ENCODE peak calls at places on chromosomes 12 and 14, in five cellular contexts. G, N, T, L and K are unnamed samples.

GRCh38 chr14:63295991-63296630 is 22.6 kb downstream of the GPHB5 start:
- DNase-seq in G (no peak), N (no peak), T (no peak), L (no peak), K (peak)

GRCh38 chr14:59116984-59117415 is 71.5 kb upstream of the DAAM1 start:
- DNase-seq in G (no peak), N (no peak), T (no peak), L (peak), K (peak)

GRCh38 chr14:65637780-65638179 is 225.2 kb downstream of the FUT8 start:
- DNase-seq in G (no peak), N (no peak), T (no peak), L (no peak), K (peak)

GRCh38 chr14:102928412-102929348 is 6.2 kb downstream of the AMN start:
- DNase-seq in G (no peak), N (no peak), T (no peak), L (no peak), K (peak)

GRCh38 chr14:66610154-66610563 is 102.2 kb downstream of the GPHN start:
- DNase-seq in G (peak), N (peak), T (peak), L (no peak), K (peak)

GRCh38 chr12:124928095-124928911 is 13.9 kb upstream of the UBC start:
- DNase-seq in G (no peak), N (no peak), T (peak), L (peak), K (peak)

GRCh38 chr12:6752181-6752930 is 585 bp downstream of the MLF2 start:
- DNase-seq in G (no peak), N (peak), T (peak), L (peak), K (peak)

GRCh38 chr12:77954156-77954555 is 123.5 kb downstream of the NAV3 start:
- DNase-seq in G (no peak), N (no peak), T (no peak), L (no peak), K (peak)

GRCh38 chr12:39503445-39503844 is 60.5 kb upstream of the KIF21A start:
- DNase-seq in G (no peak), N (no peak), T (no peak), L (peak), K (no peak)

GRCh38 chr12:48800457-48800856 is 11.6 kb upstream of the ADCY6 start:
- DNase-seq in G (no peak), N (no peak), T (no peak), L (no peak), K (no peak)

GRCh38 chr14:96567289-96567899 is 65.2 kb downstream of the PAPOLA start:
- DNase-seq in G (no peak), N (peak), T (no peak), L (peak), K (peak)

GRCh38 chr12:48004039-48004940 is at the start of gene COL2A1:
- DNase-seq in G (no peak), N (no peak), T (no peak), L (peak), K (peak)

GRCh38 chr12:24036438-24037204 is 87.2 kb upstream of the SOX5 start:
- DNase-seq in G (no peak), N (no peak), T (no peak), L (no peak), K (no peak)

GRCh38 chr14:92387610-92388009 is 64.6 kb downstream of the SLC24A4 start:
- DNase-seq in G (no peak), N (peak), T (no peak), L (no peak), K (no peak)

GRCh38 chr12:132413931-132414588 is 75.9 kb upstream of the FBRSL1 start:
- DNase-seq in G (no peak), N (no peak), T (peak), L (no peak), K (no peak)

GRCh38 chr14:70622111-70622712 is 19.5 kb upstream of the TTC9 start:
- DNase-seq in G (no peak), N (peak), T (no peak), L (peak), K (peak)

GRCh38 chr12:13234045-13234641 is 37.6 kb downstream of the EMP1 start:
- DNase-seq in G (peak), N (peak), T (peak), L (peak), K (peak)

GRCh38 chr12:7869137-7869536 is 3.6 kb downstream of the SLC2A14 start:
- DNase-seq in G (no peak), N (no peak), T (no peak), L (no peak), K (peak)

GRCh38 chr12:118355838-118356237 is 16.9 kb downstream of the TAOK3 start:
- DNase-seq in G (no peak), N (no peak), T (no peak), L (no peak), K (no peak)

GRCh38 chr14:57189070-57189469 is 79.6 kb downstream of the EXOC5 start:
- DNase-seq in G (no peak), N (peak), T (no peak), L (peak), K (peak)

GRCh38 chr14:64089920-64090319 is 204.3 kb downstream of the ESR2 start:
- DNase-seq in G (peak), N (no peak), T (no peak), L (no peak), K (peak)

GRCh38 chr12:122081108-122081696 is 2.6 kb downstream of the MLXIP start:
- DNase-seq in G (no peak), N (no peak), T (no peak), L (no peak), K (no peak)

GRCh38 chr12:12723681-12724420 is 6.7 kb downstream of the CDKN1B start:
- DNase-seq in G (no peak), N (no peak), T (no peak), L (peak), K (peak)

GRCh38 chr14:92463141-92463540 is 50.4 kb upstream of the RIN3 start:
- DNase-seq in G (no peak), N (no peak), T (no peak), L (no peak), K (no peak)

GRCh38 chr14:60862283-60862682 is 118.6 kb downstream of the TRMT5 start:
- DNase-seq in G (no peak), N (no peak), T (no peak), L (no peak), K (no peak)
- TF ChIP-seq MAFK in G (no peak), N (no peak), T (no peak), L (no peak), K (no peak)

GRCh38 chr14:21101802-21102413 is 1.0 kb downstream of the TMEM253 start:
- DNase-seq in G (no peak), N (no peak), T (no peak), L (no peak), K (no peak)
- TF ChIP-seq MAFK in G (no peak), N (no peak), T (no peak), L (no peak), K (no peak)

GRCh38 chr12:26798013-26798412 is 35.0 kb downstream of the ITPR2 start:
- DNase-seq in G (no peak), N (no peak), T (no peak), L (no peak), K (peak)
- TF ChIP-seq MAFK in G (no peak), N (no peak), T (no peak), L (no peak), K (no peak)

GRCh38 chr14:55354500-55354899 is 57.1 kb downstream of the ATG14 start:
- DNase-seq in G (peak), N (peak), T (peak), L (peak), K (peak)
- TF ChIP-seq MAFK in G (no peak), N (no peak), T (no peak), L (no peak), K (no peak)

GRCh38 chr14:100313045-100313400 is 6.8 kb upstream of the SLC25A29 start:
- DNase-seq in G (no peak), N (no peak), T (no peak), L (no peak), K (no peak)
- TF ChIP-seq MAFK in G (no peak), N (no peak), T (no peak), L (no peak), K (no peak)

DNA sequence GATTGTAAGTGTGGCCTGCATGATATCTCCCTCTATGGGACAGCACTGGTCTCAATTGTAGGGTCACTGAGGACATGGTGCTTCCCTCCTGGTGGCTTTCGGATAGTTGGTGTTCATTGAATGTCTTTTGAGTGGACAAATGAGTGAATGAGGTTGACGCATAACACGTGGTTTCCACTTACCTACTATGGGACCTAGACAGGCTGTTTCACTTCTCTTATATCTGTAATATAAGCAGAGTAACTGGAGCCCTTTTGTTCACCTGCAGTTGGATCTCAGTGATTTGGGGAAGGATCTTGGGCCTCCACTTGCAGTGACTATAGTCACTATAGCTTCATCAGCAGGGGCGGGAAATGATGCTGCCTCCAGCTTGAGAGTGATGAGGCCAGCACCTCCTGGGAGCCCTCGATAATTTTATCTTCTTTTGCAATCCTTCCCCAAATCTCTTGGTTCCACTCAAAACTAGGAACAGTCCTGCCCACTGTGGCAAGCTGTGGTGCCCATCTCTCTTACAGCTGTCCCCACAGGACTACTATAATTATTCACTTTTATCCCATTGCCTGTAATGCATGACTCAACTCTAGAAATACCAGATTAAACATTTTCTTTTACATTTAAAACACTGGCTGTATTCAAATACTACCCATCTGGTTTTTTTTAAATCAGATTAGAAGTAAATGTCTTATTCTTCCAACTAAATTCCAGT is 242.9 kb downstream of the CHST11 start:
- DNase-seq in G (no peak), N (no peak), T (no peak), L (no peak), K (peak)
- TF ChIP-seq MAFK in G (no peak), N (no peak), T (no peak), L (no peak), K (no peak)

DNA sequence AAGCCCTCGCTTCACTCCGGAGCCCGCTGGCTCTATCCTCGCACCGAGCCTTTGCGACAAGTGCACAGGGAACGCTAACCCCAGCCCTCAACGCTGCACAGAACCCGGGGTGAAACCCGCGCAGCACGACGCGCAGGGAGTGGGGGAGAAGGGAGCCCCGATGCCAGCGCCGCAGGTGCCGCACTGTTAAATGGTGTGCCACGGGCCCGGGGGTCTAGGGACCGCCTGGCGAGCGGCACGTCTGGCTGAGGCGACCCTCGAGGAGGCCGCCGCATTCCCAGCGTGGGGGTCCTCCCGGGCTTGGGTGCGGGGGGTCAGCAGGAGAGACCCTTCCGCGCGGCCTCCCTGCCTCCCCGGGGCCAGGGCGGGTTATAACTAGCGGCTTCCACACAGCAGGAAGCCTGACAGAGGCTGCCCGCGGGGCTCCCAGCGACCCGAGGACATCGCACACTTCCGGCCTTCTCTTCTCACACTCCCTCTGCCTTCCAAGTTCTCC is 23.8 kb upstream of the LRTM2 start:
- DNase-seq in G (no peak), N (no peak), T (no peak), L (no peak), K (no peak)
- TF ChIP-seq MAFK in G (no peak), N (no peak), T (no peak), L (no peak), K (no peak)

DNA sequence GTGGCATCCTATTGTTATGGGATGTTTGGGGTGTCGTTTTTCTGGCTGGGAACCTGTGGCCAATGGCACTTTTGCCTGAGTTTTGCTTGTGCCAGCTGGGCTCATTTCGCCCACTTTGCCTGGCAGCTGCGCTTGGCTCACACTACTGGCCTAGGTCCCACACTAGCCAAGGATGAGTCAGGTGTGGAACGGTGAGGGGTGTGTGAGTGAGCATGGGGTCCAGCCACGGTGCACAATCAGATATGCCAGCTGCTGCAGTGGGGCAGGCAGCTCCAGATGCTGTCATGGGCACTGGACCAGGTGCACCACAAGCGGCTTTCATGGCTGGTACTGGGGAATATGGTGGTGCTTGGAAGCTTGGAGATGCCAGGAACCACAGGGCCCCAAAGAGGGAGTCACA is 21.5 kb downstream of the TRHDE start:
- DNase-seq in G (no peak), N (no peak), T (no peak), L (no peak), K (no peak)
- TF ChIP-seq MAFK in G (no peak), N (no peak), T (no peak), L (no peak), K (no peak)

GRCh38 chr12:97535582-97535981 is 73.0 kb downstream of the RMST start:
- DNase-seq in G (no peak), N (no peak), T (no peak), L (no peak), K (no peak)

GRCh38 chr12:97541366-97541765 is 78.8 kb downstream of the RMST start:
- DNase-seq in G (no peak), N (no peak), T (no peak), L (no peak), K (no peak)

GRCh38 chr12:97536353-97536752 is 73.7 kb downstream of the RMST start:
- DNase-seq in G (no peak), N (no peak), T (no peak), L (no peak), K (no peak)

DNA sequence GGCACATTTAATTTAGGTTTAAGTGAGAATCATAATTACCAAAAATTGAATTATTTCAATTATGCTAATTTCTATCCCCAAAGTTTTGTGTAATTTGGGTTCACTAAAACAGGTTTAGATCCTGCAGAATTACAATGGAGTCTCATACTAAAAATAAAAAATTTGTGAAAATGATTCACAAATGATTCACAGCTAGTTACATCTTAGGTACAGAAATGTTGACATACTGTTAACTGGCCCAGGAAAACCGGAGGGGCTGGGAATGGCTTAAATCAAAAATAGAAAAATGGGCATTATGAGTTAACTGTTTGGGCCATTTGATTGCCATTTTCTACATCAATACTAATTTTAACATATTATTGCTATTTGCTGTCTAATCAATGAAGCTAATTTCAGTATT is 76.1 kb downstream of the RMST start:
- DNase-seq in G (no peak), N (no peak), T (no peak), L (no peak), K (no peak)
- TF ChIP-seq MAFK in G (no peak), N (no peak), T (no peak), L (no peak), K (no peak)

GRCh38 chr14:49688701-49689030 is 652 bp upstream of the POLE2 start:
- DNase-seq in G (no peak), N (no peak), T (no peak), L (no peak), K (no peak)

GRCh38 chr14:49691031-49691430 is 1.9 kb upstream of the KLHDC1 start:
- DNase-seq in G (no peak), N (no peak), T (peak), L (no peak), K (no peak)

GRCh38 chr14:49692191-49692757 is 646 bp upstream of the KLHDC1 start:
- DNase-seq in G (no peak), N (no peak), T (no peak), L (no peak), K (peak)

GRCh38 chr14:49687942-49688700 is at the start of gene POLE2:
- DNase-seq in G (peak), N (peak), T (peak), L (peak), K (peak)

DNA sequence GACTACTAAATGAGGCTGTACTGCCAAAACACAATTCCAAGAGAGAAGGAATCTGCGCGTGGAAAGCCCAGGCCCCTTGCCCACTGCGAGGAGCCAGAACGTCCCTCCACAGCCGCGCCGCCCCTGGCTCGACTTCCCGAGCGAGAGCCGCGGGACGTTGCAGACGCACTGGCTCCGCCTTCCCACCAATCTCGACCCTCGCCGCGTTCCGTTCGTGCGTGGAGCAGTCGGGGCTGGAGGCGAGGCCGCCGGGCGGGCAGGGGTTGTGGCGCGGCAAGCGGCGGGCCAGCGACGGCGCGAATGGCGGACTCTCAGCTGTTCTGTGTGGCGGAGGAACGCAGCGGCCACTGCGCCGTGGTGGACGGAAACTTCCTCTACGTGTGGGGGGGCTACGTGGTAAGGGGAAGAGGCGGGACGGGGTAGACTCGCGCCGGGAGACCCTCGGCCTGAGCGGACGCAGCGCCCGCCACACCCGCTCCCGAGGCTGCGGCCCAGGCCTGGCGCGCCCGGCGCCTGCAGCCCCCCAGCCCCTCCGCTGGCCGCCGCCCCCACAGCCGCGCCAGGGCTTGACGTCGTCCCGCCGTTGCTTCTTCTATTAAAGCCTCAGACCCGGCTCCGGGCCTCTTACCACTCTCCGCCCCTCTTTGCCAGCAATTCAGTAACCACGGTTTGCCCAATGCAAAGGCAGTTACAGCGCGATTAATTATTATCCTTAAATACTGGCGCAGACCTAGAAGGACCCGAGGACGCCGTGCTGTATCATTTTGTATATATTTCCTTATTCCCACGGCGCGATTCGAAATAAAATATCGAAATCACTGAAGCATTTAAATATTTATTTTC is at the start of gene KLHDC1:
- DNase-seq in G (no peak), N (peak), T (peak), L (peak), K (peak)
- TF ChIP-seq MAFK in G (no peak), N (no peak), T (no peak), L (no peak), K (no peak)